ENCODE peak calls at places on chromosome 1, in nine cellular contexts. Z is ovary, V is vagina, B is Peyer's patch, S is gastrocnemius medialis, Y is heart left ventricle, X is A549, E is K562, F is IMR-90. R is an unnamed sample.

GRCh38 chr1:119112244-119112643 is 28.2 kb downstream of the WARS2 start:
- DNase-seq in Z (no peak), V (no peak), B (no peak), S (no peak), Y (no peak), X (no peak), E (no peak), F (no peak), R (no peak)

GRCh38 chr1:59506952-59507351 is 210.1 kb downstream of the FGGY start:
- DNase-seq in Z (peak), V (no peak), B (no peak), S (peak), Y (no peak), X (no peak), E (no peak), F (peak), R (no peak)

GRCh38 chr1:156233421-156234127 is 8.4 kb upstream of the BGLAP start:
- DNase-seq in Z (no peak), V (no peak), B (no peak), S (no peak), Y (no peak), X (no peak), E (no peak), F (peak), R (peak)

GRCh38 chr1:104264506-104264905 is 514.8 kb downstream of the AMY1C start:
- DNase-seq in Z (no peak), V (no peak), B (no peak), S (no peak), Y (no peak), X (no peak), E (no peak), F (no peak), R (no peak)

GRCh38 chr1:115112496-115113375 is 23.4 kb upstream of the TSPAN2 start:
- DNase-seq in Z (peak), V (no peak), B (peak), S (no peak), Y (no peak), X (no peak), E (peak), F (no peak), R (no peak)

GRCh38 chr1:179995576-179995975 is 41.0 kb downstream of the CEP350 start:
- DNase-seq in Z (no peak), V (no peak), B (no peak), S (no peak), Y (no peak), X (no peak), E (no peak), F (no peak), R (no peak)

GRCh38 chr1:40310129-40310461 is 7.0 kb downstream of the COL9A2 start:
- DNase-seq in Z (no peak), V (no peak), B (no peak), S (no peak), Y (no peak), X (no peak), E (no peak), F (no peak), R (no peak)

GRCh38 chr1:231460614-231461013 is 38.5 kb upstream of the EGLN1 start:
- DNase-seq in Z (no peak), V (no peak), B (no peak), S (no peak), Y (no peak), X (no peak), E (no peak), F (no peak), R (no peak)

GRCh38 chr1:55476445-55477015 is 261.4 kb upstream of the USP24 start:
- DNase-seq in Z (no peak), V (no peak), B (no peak), S (no peak), Y (no peak), X (no peak), E (no peak), F (no peak), R (no peak)

GRCh38 chr1:6410248-6410893 is 9.3 kb downstream of the HES2 start:
- DNase-seq in Z (no peak), V (no peak), B (no peak), S (no peak), Y (no peak), X (no peak), E (no peak), F (no peak), R (no peak)

GRCh38 chr1:228455715-228456114 is 31.5 kb upstream of the RNF187 start:
- DNase-seq in Z (no peak), V (no peak), B (no peak), S (no peak), Y (no peak), X (no peak), E (no peak), F (peak), R (no peak)

GRCh38 chr1:2645143-2645542 is 12.3 kb upstream of the MMEL1 start:
- DNase-seq in Z (peak), V (no peak), B (peak), S (no peak), Y (peak), X (no peak), E (no peak), F (no peak), R (no peak)

GRCh38 chr1:22039594-22040347 is 12.7 kb upstream of the CDC42 start:
- DNase-seq in Z (peak), V (no peak), B (peak), S (peak), Y (peak), X (no peak), E (peak), F (peak), R (peak)

GRCh38 chr1:63770381-63770780 is 3.4 kb upstream of the ROR1 start:
- DNase-seq in Z (no peak), V (no peak), B (no peak), S (no peak), Y (no peak), X (no peak), E (no peak), F (no peak), R (no peak)

GRCh38 chr1:33436557-33437296 is 5.8 kb upstream of the PHC2 start:
- DNase-seq in Z (no peak), V (no peak), B (no peak), S (no peak), Y (no peak), X (no peak), E (peak), F (peak), R (no peak)

GRCh38 chr1:201883266-201883665 is 5.4 kb upstream of the SHISA4 start:
- DNase-seq in Z (no peak), V (no peak), B (no peak), S (no peak), Y (no peak), X (no peak), E (no peak), F (no peak), R (no peak)

GRCh38 chr1:201881617-201882016 is 7.1 kb upstream of the SHISA4 start:
- DNase-seq in Z (no peak), V (no peak), B (no peak), S (no peak), Y (no peak), X (no peak), E (no peak), F (no peak), R (no peak)

GRCh38 chr1:201883786-201884185 is 4.9 kb upstream of the SHISA4 start:
- DNase-seq in Z (peak), V (peak), B (no peak), S (peak), Y (no peak), X (no peak), E (peak), F (peak), R (peak)

GRCh38 chr1:201882665-201883132 is 6.0 kb upstream of the SHISA4 start:
- DNase-seq in Z (no peak), V (peak), B (no peak), S (peak), Y (no peak), X (no peak), E (peak), F (peak), R (peak)

DNA sequence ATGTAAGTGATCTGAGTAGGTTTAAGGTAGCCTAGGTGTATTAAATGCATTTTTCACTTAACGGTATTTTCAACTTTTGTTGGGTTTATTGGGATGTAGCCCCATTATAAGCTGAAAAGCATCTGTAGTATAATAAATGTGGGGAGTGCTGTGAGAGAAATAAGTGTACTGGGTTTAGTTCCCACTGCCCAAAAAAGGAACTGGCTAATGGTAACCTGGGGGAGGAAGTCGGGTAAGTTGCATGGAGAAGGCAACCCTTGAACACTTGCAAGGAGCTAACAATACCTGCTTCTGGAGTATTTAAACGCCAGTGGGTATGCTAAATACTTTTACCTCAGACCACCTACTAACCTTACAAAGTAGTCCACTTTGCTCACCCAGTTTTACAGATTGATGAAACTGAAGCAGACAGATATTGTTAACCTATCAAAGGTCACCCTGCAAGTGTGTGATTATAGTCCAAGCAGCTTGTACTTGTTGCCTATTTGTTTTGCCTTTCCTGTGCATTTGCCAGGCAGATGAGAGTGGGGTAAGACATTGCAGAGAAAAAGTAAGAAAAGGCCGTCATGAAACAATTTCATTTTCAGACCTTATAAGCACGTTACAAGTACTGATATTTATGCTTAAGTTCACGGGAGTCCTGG is 7.6 kb upstream of the SHISA4 start:
- DNase-seq in Z (no peak), V (no peak), B (no peak), S (no peak), Y (no peak), X (no peak), E (no peak), F (no peak), R (no peak)
- TF ChIP-seq POLR2A in Z (no peak), V (no peak), B (no peak), S (no peak), Y (no peak), X (no peak), E (no peak), F (no peak), R (no peak)

GRCh38 chr1:24941566-24941965 is 11.5 kb upstream of the RUNX3 start:
- DNase-seq in Z (no peak), V (no peak), B (no peak), S (no peak), Y (no peak), X (no peak), E (no peak), F (no peak), R (no peak)
- TF ChIP-seq POLR2A in Z (no peak), V (no peak), B (no peak), S (no peak), Y (no peak), X (no peak), E (no peak), F (no peak), R (no peak)

DNA sequence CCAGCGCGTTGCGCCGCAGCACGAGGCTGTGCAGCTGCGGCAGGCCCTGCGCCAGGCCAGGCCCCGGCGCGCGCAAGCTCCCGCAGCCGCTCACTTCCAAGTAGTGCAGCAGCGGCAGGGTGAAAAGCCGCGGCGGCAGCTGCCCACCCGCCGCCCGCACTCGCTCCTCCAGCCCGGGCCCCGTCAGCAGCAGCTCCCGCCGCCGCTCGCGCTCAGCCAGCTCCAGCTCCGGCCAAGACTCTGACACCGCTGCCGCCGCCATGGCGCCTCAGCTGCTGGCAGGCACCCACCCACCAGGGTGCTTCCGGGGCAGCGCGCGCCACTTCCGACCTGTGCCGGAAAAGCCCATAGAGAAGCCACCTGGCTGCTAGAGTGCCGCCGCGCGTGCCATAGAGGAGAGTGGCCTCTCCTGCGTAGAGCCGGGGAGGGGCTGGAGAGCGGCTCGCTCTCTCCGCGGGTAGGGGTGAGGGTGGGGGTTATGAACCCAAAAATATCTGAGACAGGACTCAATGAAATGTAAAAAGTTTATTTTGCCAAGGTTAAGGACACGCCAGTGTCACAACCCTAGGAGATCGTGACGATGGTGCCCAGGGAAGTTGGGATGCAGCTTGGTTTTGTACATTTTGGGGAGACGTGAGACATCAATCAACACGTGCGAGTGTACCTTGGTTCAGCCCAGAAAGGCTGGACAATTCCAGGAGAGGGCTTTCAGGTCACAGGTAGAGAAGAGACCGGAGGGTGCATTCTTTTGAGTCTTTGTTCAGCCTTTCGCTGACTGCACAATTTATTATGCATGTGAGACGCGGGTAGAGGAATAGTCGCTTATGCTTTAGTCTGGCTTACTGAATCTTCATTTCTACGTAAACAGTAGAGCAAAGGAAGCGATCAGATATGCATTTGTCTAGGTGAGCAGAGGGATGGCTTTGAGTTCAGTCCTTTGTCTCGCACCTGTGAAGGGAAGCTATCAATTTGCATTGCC is at the start of gene LRRC47:
- DNase-seq in Z (peak), V (no peak), B (peak), S (peak), Y (peak), X (peak), E (peak), F (peak), R (peak)
- TF ChIP-seq POLR2A in Z (peak), V (no peak), B (peak), S (peak), Y (no peak), X (peak), E (peak), F (peak), R (peak)

DNA sequence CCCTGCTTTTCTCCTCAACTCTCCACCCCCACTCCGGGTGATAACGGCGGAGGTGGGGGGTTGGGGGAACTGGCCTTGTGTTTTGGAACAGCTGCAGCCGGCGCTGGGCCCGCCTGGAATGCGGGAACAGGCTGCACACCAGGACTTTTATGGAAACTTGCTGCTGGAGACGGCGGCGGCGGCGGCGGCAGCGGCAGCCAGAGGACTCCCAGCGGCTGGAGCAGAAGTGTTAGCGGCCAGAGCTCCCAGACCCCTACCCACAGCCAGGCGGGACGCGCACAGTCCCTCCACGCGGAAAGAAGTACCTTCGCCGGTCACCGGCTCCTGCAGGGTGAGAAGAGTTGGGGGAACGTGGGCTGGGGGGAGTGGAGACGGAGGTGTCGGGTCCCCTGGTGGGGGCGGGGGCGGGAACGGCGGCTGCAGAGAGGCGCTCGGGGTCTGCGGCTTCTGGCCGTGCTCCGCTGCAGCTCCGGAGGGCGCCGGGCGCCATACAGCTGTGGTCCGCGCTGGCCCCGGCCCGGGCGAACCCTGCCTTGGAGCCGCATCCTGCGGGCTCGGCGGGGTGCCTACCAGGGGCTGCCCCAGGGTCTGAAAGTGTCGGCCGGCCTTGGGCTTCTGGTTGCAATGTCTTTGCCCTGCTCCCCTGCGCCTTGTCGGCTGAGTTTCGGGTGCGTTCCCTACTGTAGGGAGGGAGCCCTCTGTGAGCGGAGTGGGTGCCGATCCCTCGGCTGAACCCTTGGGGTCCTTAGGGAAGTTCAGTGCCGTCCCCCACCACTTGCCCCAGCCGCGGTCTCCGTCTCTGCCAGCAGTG is at the start of gene NEXN:
- DNase-seq in Z (peak), V (no peak), B (peak), S (peak), Y (peak), X (peak), E (peak), F (peak), R (peak)
- TF ChIP-seq POLR2A in Z (no peak), V (no peak), B (peak), S (peak), Y (no peak), X (peak), E (no peak), F (no peak), R (no peak)

GRCh38 chr1:214602764-214603657 is at the start of gene CENPF:
- DNase-seq in Z (peak), V (peak), B (peak), S (peak), Y (peak), X (peak), E (peak), F (peak), R (peak)
- TF ChIP-seq POLR2A in Z (no peak), V (no peak), B (no peak), S (no peak), Y (no peak), X (no peak), E (peak), F (peak), R (peak)

DNA sequence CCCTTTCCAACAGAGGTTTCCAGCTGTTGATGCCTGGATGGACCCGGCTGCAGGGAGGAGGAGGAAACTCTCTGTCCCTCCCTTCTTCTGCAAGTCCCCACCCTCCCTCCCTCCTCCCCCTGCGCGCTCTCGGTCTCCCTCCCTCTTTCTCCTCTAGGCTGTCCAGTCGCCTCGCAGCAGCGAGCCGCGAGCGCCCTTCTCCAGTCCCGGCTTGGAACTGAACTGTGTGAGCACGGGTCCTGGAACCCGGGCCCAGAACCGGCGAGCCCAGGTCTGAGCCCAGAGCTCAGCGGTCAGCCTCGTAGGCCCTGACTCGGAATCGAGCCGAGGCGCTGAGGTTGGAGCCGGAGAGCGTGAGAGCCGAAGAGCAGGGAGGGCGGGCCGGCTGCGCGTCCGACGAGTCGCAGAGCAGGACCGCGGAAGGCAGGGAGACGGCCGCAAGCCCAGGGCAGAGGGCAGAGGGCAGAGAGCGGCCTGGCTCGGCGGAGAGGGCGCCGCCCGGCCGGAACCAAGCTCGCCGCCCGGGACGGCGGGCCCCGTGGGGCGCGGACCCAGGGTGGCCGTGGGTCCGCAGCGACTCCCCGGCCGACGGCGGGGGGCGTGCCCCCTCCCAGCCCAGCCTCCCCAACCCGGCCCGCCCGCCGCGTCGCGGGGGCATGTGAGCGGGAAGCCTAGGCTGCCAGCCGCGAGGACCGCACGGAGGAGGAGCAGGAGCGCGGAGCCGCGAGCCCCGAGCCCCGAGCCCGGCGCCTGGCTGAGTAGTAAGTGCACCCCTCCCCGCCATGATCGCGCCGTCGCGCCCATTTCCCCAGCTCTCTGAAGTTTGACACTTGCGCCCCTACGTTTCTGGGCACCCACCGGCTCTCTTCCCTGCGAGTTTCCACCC is at the start of gene SOX13:
- DNase-seq in Z (peak), V (no peak), B (peak), S (peak), Y (peak), X (peak), E (peak), F (peak), R (peak)
- TF ChIP-seq POLR2A in Z (peak), V (no peak), B (peak), S (peak), Y (no peak), X (peak), E (no peak), F (peak), R (peak)

GRCh38 chr1:100360790-100361232 is 8.5 kb downstream of the CDC14A start:
- DNase-seq in Z (peak), V (no peak), B (no peak), S (no peak), Y (no peak), X (no peak), E (no peak), F (peak), R (peak)
- TF ChIP-seq POLR2A in Z (no peak), V (no peak), B (no peak), S (no peak), Y (no peak), X (no peak), E (no peak), F (no peak), R (no peak)

R was measured in H54.